ENCODE peak calls at places on chromosomes 6 and 20, in seven cellular contexts. P, F, H, B, Z, Q and V are unnamed samples.

GRCh38 chr20:21511850-21512633 is 1.8 kb downstream of the NKX2-2 start:
- DNase-seq in P (no peak), F (no peak), B (peak), H (no peak), Q (no peak), Z (no peak), V (peak)

GRCh38 chr6:26057899-26058298 is 29.3 kb upstream of the HFE start:
- DNase-seq in F (no peak), Q (no peak), Z (no peak), H (no peak), P (no peak), B (no peak), V (no peak)

GRCh38 chr6:114998492-114998891 is 655.7 kb upstream of the HS3ST5 start:
- DNase-seq in P (no peak), B (no peak), Z (no peak), H (no peak), F (no peak), Q (no peak), V (no peak)

GRCh38 chr6:108541843-108542795 is 18.6 kb upstream of the FOXO3 start:
- DNase-seq in Q (peak), B (peak), F (peak), Z (peak), P (peak), H (peak), V (peak)

GRCh38 chr6:129645371-129646139 is 64.4 kb downstream of the ARHGAP18 start:
- DNase-seq in F (no peak), Q (peak), H (no peak), Z (peak), B (no peak), P (no peak), V (peak)

GRCh38 chr6:13528232-13528631 is 40.8 kb upstream of the GFOD1 start:
- DNase-seq in F (no peak), Q (no peak), H (no peak), P (no peak), Z (peak), B (no peak), V (no peak)

GRCh38 chr6:79608334-79609224 is 22.6 kb upstream of the SH3BGRL2 start:
- DNase-seq in F (no peak), P (peak), Z (peak), Q (no peak), B (no peak), H (no peak), V (no peak)

GRCh38 chr6:54864272-54864671 is 17.7 kb downstream of the FAM83B start:
- DNase-seq in B (no peak), F (no peak), P (no peak), Z (no peak), Q (no peak), H (no peak), V (no peak)

GRCh38 chr6:16321826-16322225 is 83.4 kb downstream of the GMPR start:
- DNase-seq in B (no peak), Z (no peak), Q (no peak), P (no peak), H (no peak), F (no peak), V (no peak)

GRCh38 chr6:81818778-81819491 is 66.5 kb upstream of the TENT5A start:
- DNase-seq in P (no peak), H (no peak), Q (no peak), Z (no peak), F (no peak), B (no peak), V (no peak)

GRCh38 chr20:62143118-62143975 is at the start of the genes PSMA7 and SS18L1:
- DNase-seq in Z (peak), B (peak), H (peak), F (peak), P (peak), Q (peak), V (peak)

GRCh38 chr6:159608961-159609673 is 83.9 kb downstream of the SOD2 start:
- DNase-seq in B (peak), Z (peak), Q (peak), F (no peak), H (no peak), P (no peak), V (peak)

GRCh38 chr6:135568366-135568765 is 70.8 kb upstream of the AHI1 start:
- DNase-seq in H (peak), Z (no peak), Q (peak), F (peak), B (no peak), P (peak), V (no peak)

GRCh38 chr20:61773926-61774587 is 291.6 kb downstream of the TAF4 start:
- DNase-seq in Q (no peak), B (no peak), P (no peak), F (no peak), H (no peak), Z (no peak), V (no peak)

GRCh38 chr6:158408552-158409130 is 96.4 kb downstream of the TULP4 start:
- DNase-seq in B (peak), P (no peak), H (peak), F (peak), Q (peak), Z (no peak), V (peak)

GRCh38 chr20:25508083-25508770 is 77.1 kb downstream of the NINL start:
- DNase-seq in Q (peak), H (no peak), P (peak), F (peak), B (no peak), Z (peak), V (peak)

GRCh38 chr20:39823239-39823638 is 861.1 kb downstream of the DHX35 start:
- DNase-seq in Q (peak), P (no peak), B (no peak), Z (no peak), F (no peak), H (no peak), V (no peak)

GRCh38 chr6:41682497-41682961 is 44.3 kb downstream of the MDFI start:
- DNase-seq in P (no peak), H (no peak), Z (no peak), F (peak), B (no peak), Q (no peak), V (no peak)

GRCh38 chr20:9480066-9480465 is 34.3 kb upstream of the LAMP5 start:
- DNase-seq in P (no peak), B (no peak), Z (no peak), F (no peak), H (no peak), Q (no peak), V (no peak)

GRCh38 chr6:33672808-33673207 is 38.7 kb downstream of the UQCC2 start:
- DNase-seq in Q (peak), B (peak), H (no peak), Z (peak), F (peak), P (peak), V (peak)

GRCh38 chr6:47383360-47383759 is 73.7 kb upstream of the TNFRSF21 start:
- DNase-seq in B (no peak), F (no peak), Z (no peak), Q (no peak), H (no peak), P (no peak), V (no peak)

GRCh38 chr6:5471637-5472430 is 210.5 kb downstream of the FARS2 start:
- DNase-seq in H (no peak), F (no peak), P (no peak), Z (peak), B (peak), Q (no peak), V (no peak)

GRCh38 chr6:16751251-16751946 is 9.9 kb downstream of the ATXN1 start:
- DNase-seq in B (no peak), Z (peak), H (no peak), Q (no peak), P (no peak), F (no peak), V (peak)

GRCh38 chr6:140579918-140580317 is 1205.5 kb upstream of the CITED2 start:
- DNase-seq in Q (no peak), P (no peak), F (no peak), H (no peak), B (no peak), Z (no peak), V (no peak)

GRCh38 chr6:111550953-111551352 is 54.7 kb downstream of the TRAF3IP2 start:
- DNase-seq in Z (no peak), F (no peak), H (no peak), Q (no peak), P (no peak), B (no peak), V (no peak)

GRCh38 chr6:141309295-141309694 is 823.4 kb upstream of the GJE1 start:
- DNase-seq in F (no peak), H (no peak), B (no peak), Q (peak), P (no peak), Z (peak), V (peak)

GRCh38 chr6:144416773-144417172 is 131.6 kb downstream of the UTRN start:
- DNase-seq in H (no peak), F (no peak), Z (peak), Q (no peak), P (no peak), B (no peak), V (no peak)

GRCh38 chr6:166277021-166277420 is 31.2 kb downstream of the PRR18 start:
- DNase-seq in Q (no peak), B (peak), Z (no peak), H (no peak), P (no peak), F (peak), V (no peak)

GRCh38 chr6:58419321-58419720 is 1101.9 kb downstream of the PRIM2 start:
- DNase-seq in H (no peak), F (no peak), Z (no peak), Q (no peak), P (no peak), B (no peak), V (peak)

GRCh38 chr6:147675281-147675680 is 166.8 kb downstream of the SAMD5 start:
- DNase-seq in H (no peak), P (no peak), Q (peak), B (no peak), F (no peak), Z (peak), V (peak)

GRCh38 chr6:36825452-36825851 is 13.8 kb downstream of the CPNE5 start:
- DNase-seq in B (no peak), H (no peak), F (no peak), Z (no peak), Q (no peak), P (no peak), V (no peak)

GRCh38 chr6:63022631-63023030 is 188.6 kb upstream of the FKBP1C start:
- DNase-seq in Q (no peak), F (no peak), B (no peak), Z (no peak), P (no peak), H (no peak), V (no peak)

GRCh38 chr6:112909781-112910180 is 562.7 kb downstream of the RFPL4B start:
- DNase-seq in F (no peak), H (no peak), P (no peak), Q (no peak), Z (peak), B (no peak), V (peak)

DNA sequence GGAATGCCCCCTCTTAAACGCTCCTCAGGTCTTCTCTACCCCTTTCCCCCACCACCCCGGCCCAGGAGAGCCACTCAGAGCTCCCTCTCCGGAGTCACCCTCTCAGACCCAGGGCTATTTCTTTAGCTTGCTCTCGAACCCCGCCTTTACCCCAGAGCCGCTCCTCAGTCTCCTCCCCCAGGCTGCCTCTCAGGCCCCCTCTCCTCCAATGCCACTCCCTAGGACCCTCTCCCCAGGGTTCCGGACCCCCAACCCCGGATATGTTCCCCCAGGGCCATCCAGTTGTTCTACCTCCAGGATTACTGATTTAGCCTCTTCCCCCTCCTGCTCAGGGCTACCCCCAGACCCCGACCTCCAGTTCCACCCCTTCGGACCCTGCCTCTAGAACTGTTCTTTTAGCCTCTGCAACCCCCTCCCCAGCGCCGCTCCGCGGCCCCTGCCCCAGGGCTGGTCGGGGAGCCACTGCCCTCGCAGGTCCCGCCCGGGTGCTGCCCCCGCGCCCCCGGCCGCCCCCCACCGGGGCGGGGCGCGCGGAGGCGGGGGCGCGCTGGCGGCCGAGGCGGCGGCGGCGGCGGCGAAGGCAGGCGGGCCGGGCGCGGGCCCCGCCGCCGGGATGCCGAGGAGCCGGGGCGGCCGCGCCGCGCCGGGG is at the start of gene MMP24:
- DNase-seq in P (no peak), H (no peak), Z (no peak), B (peak), F (no peak), Q (no peak), V (no peak)
- H3K4me3 ChIP-seq in P (no peak), H (peak), Z (peak), B (peak), F (no peak), Q (peak), V (no peak)

DNA sequence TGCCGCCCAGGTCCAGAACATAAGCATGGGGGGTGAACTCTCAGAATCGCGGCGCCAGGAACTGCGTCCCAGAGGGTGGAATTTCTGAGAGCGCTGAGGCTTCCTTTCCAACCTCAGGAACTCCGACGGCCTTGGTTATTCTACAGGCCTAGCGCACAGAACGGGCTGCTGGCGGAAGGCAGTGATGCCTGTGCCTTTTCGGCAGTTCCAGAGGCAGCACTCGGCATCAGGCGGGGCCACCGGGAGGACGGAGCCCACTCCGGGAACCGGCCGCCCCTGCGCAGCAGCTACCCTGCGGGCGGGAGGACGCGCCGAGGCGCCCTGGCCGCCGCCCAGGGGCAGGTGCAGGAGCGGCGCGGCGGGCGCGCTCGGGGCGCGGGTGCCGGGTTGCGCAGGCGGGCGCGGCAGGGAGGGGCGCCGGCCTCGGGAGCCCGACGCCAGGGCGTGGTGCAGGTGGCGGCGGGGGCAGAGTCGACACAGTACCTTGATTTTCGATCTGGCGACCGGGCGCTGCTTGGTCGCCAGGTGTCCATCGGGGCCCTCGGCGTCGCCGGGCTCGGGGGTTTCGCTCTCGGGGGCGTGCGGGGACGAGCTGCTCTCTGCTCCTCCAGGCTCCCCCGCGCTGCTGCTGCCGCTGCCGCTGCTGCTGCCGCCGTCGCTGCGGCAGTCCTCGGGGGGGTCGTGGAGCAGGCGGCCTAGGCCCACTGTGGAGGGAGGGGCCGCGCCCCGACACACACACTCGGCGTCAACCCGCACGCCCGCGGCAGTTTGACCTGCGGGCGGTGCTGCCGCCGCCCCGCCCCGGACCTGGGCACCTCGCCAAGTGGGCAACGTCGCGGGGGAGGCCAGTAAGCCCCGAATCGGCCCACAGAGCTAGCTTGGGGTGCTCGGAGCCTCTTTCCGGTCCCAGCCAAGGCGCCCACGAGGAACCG is 1.3 kb downstream of the OVOL2 start:
- DNase-seq in P (peak), Z (peak), F (no peak), H (no peak), B (peak), Q (peak), V (peak)
- H3K4me3 ChIP-seq in P (peak), Z (peak), F (no peak), H (no peak), B (peak), Q (no peak), V (peak)

GRCh38 chr6:31794866-31795615 is 511 bp downstream of the VARS1 start:
- DNase-seq in F (no peak), P (no peak), Z (no peak), B (no peak), H (no peak), Q (no peak), V (no peak)

GRCh38 chr6:31791324-31792089 is 4.0 kb downstream of the VARS1 start:
- DNase-seq in P (peak), F (peak), B (peak), Z (peak), H (peak), Q (peak), V (peak)

GRCh38 chr6:31792090-31792374 is 3.5 kb downstream of the VARS1 start:
- DNase-seq in Q (no peak), H (no peak), Z (no peak), F (no peak), B (no peak), P (no peak), V (no peak)

GRCh38 chr6:31794294-31794865 is 1.2 kb downstream of the VARS1 start:
- DNase-seq in P (peak), Q (peak), F (no peak), H (no peak), B (peak), Z (peak), V (peak)

GRCh38 chr6:31792741-31793140 is 2.8 kb downstream of the VARS1 start:
- DNase-seq in H (no peak), P (no peak), Z (peak), F (peak), Q (peak), B (no peak), V (peak)
- H3K4me3 ChIP-seq in H (no peak), P (no peak), Z (peak), F (no peak), Q (no peak), B (no peak), V (no peak)

GRCh38 chr20:3767434-3768341 is at the start of gene ADISSP:
- DNase-seq in B (peak), Z (peak), Q (peak), H (peak), P (peak), F (peak), V (peak)
- H3K4me3 ChIP-seq in B (peak), Z (peak), Q (peak), H (peak), P (peak), F (peak), V (peak)

DNA sequence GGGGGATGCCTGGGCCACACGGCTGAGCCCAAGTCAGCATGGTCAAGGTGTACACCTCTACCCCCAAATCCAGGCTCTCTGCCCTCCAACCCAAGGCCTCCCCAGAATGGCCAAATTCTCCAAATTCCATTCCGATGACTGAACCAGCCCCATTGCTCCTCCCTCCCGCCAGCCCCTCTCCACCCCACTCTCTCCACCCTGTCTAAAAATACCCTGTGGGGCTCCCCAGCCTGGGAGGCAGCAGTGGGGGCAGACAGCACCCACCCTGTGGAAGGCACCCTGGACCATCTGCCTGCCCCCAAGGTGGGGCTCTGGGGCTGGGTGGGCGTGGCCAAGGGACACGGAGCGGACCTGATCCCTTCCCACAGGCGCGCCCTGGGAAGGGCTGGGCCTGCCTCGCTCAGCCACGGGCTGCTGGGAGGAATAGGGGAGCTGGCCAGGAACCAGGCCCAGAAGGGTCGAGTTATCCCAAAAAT is 11.4 kb downstream of the TEAD3 start:
- DNase-seq in Q (peak), Z (peak), F (no peak), H (peak), P (peak), B (peak), V (peak)
- H3K4me3 ChIP-seq in Q (no peak), Z (peak), F (no peak), H (peak), P (no peak), B (no peak), V (peak)

GRCh38 chr20:59151391-59151790 is 12.2 kb upstream of the ZNF831 start:
- DNase-seq in Z (no peak), Q (no peak), F (no peak), P (no peak), H (no peak), B (no peak), V (no peak)

GRCh38 chr20:59148713-59149493 is 14.7 kb upstream of the ZNF831 start:
- DNase-seq in Z (no peak), H (no peak), Q (no peak), B (no peak), F (no peak), P (no peak), V (no peak)

GRCh38 chr20:59151820-59152219 is 11.8 kb upstream of the ZNF831 start:
- DNase-seq in P (no peak), Z (no peak), Q (no peak), B (no peak), H (no peak), F (no peak), V (no peak)

GRCh38 chr20:59150821-59151251 is 12.8 kb upstream of the ZNF831 start:
- DNase-seq in P (no peak), Z (no peak), F (no peak), B (no peak), Q (no peak), H (no peak), V (no peak)

GRCh38 chr20:59149678-59150504 is 13.7 kb upstream of the ZNF831 start:
- DNase-seq in P (peak), B (no peak), H (peak), Q (no peak), F (peak), Z (no peak), V (no peak)
- H3K4me3 ChIP-seq in P (no peak), B (no peak), H (no peak), Q (no peak), F (no peak), Z (no peak), V (no peak)

GRCh38 chr20:44017905-44018683 is 103.4 kb downstream of the TOX2 start:
- DNase-seq in Q (peak), H (peak), B (no peak), Z (peak), F (peak), P (peak), V (peak)
- H3K4me3 ChIP-seq in Q (peak), H (no peak), B (no peak), Z (peak), F (no peak), P (no peak), V (no peak)

GRCh38 chr6:99341862-99342455 is 7.5 kb downstream of the FAXC start:
- DNase-seq in F (no peak), B (no peak), Q (no peak), Z (peak), P (no peak), H (no peak), V (peak)
- H3K4me3 ChIP-seq in F (no peak), B (no peak), Q (no peak), Z (no peak), P (no peak), H (no peak), V (no peak)